ENCODE peak calls at places on chromosome 22, in ten cellular contexts. H is frontal cortex; J is SJCRH30; S is BE2C; C is HT1080; R is SK-N-SH; Y is NCI-H2029; B is activated CD4-positive, alpha-beta T cell treated with anti-CD3 and anti-CD28 coated beads for 24 hours; X is uterus; K is tibial nerve. O is an unnamed sample.

GRCh38 chr22:36689583-36689982 is 14.0 kb downstream of the CACNG2 start:
- DNase-seq in X (no peak), K (no peak), H (no peak), R (no peak), J (no peak), Y (no peak), C (no peak), B (no peak), S (no peak), O (no peak)

GRCh38 chr22:31211862-31212730 is at the start of gene LIMK2:
- DNase-seq in X (peak; percentile 92), S (peak; percentile 98), H (peak; percentile 93), Y (peak; percentile 88), R (peak; percentile 97), B (peak; percentile 98), J (peak; percentile 91), C (peak; percentile 81), K (peak; percentile 93), O (peak; percentile 99)

GRCh38 chr22:37230673-37231405 is 13.2 kb downstream of the RAC2 start:
- DNase-seq in S (no peak), B (peak; percentile 81), H (no peak), X (no peak), R (no peak), J (no peak), C (peak; percentile 80), Y (no peak), K (no peak), O (no peak)

GRCh38 chr22:29457730-29458129 is 19.3 kb downstream of the RFPL1 start:
- DNase-seq in R (peak; percentile 78), J (peak; percentile 49), H (peak; percentile 45), Y (no peak), S (peak; percentile 71), C (peak; percentile 55), B (no peak), K (no peak), X (no peak), O (no peak)

GRCh38 chr22:45832959-45833580 is 143.9 kb downstream of the WNT7B start:
- DNase-seq in H (no peak), B (no peak), K (no peak), J (no peak), X (no peak), Y (no peak), S (no peak), C (no peak), R (no peak), O (no peak)

GRCh38 chr22:50305658-50306566 is 1.5 kb downstream of the PLXNB2 start:
- DNase-seq in X (peak; percentile 89), C (peak; percentile 95), R (peak; percentile 77), B (no peak), Y (peak; percentile 69), J (peak; percentile 98), K (peak; percentile 53), H (peak; percentile 83), S (peak; percentile 67), O (peak; percentile 85)

GRCh38 chr22:37018815-37019308 is 385 bp downstream of the TST start:
- DNase-seq in X (peak; percentile 79), Y (no peak), C (peak; percentile 23), K (peak; percentile 54), S (peak; percentile 48), R (peak; percentile 68), J (peak; percentile 51), H (no peak), B (no peak), O (peak; percentile 85)

GRCh38 chr22:21967693-21968271 is 14.8 kb downstream of the TOP3B start:
- DNase-seq in C (no peak), X (no peak), J (no peak), B (no peak), Y (no peak), R (no peak), H (no peak), S (no peak), K (no peak), O (no peak)

GRCh38 chr22:22692707-22693530 is 48.5 kb downstream of the GGTLC2 start:
- DNase-seq in J (peak; percentile 43), B (peak; percentile 54), Y (peak; percentile 79), X (no peak), C (peak; percentile 58), K (no peak), R (peak; percentile 54), S (peak; percentile 64), H (no peak), O (no peak)

GRCh38 chr22:31556627-31557203 is 60.4 kb downstream of the SFI1 start:
- DNase-seq in Y (no peak), H (peak; percentile 43), S (no peak), K (no peak), R (peak; percentile 46), X (no peak), J (peak; percentile 49), C (peak; percentile 38), B (no peak), O (no peak)

GRCh38 chr22:40276877-40277823 is 69.2 kb upstream of the ADSL start:
- DNase-seq in J (no peak), R (no peak), B (no peak), H (no peak), Y (no peak), C (peak; percentile 49), S (no peak), X (no peak), K (no peak), O (no peak)

GRCh38 chr22:46826438-46826837 is 64.0 kb downstream of the TBC1D22A start:
- DNase-seq in B (no peak), R (peak; percentile 2), X (no peak), S (no peak), H (no peak), J (no peak), C (no peak), K (no peak), Y (no peak), O (no peak)

GRCh38 chr22:36829370-36830002 is 12.7 kb upstream of the PVALB start:
- DNase-seq in K (no peak), Y (peak; percentile 78), X (no peak), S (no peak), J (no peak), R (no peak), B (no peak), H (no peak), C (no peak), O (no peak)

GRCh38 chr22:39149915-39150847 is 2.3 kb downstream of the CBX7 start:
- DNase-seq in H (no peak), R (no peak), C (no peak), S (no peak), X (no peak), K (peak; percentile 14), B (no peak), Y (no peak), J (no peak), O (no peak)

GRCh38 chr22:25008666-25009065 is 56.1 kb downstream of the KIAA1671 start:
- DNase-seq in Y (peak; percentile 68), C (peak; percentile 30), X (no peak), J (no peak), K (no peak), S (peak; percentile 55), B (no peak), H (no peak), R (no peak), O (peak; percentile 52)

GRCh38 chr22:33126881-33127280 is 68.7 kb upstream of the SYN3 start:
- DNase-seq in J (no peak), K (no peak), B (no peak), R (peak; percentile 52), Y (no peak), S (no peak), H (peak; percentile 34), X (no peak), C (no peak), O (no peak)

GRCh38 chr22:37162221-37163095 is 12.7 kb upstream of the IL2RB start:
- DNase-seq in K (no peak), H (no peak), B (peak; percentile 58), C (no peak), X (no peak), S (no peak), R (no peak), Y (no peak), J (no peak), O (no peak)

GRCh38 chr22:27133951-27134664 is 476.7 kb downstream of the MIAT start:
- DNase-seq in B (no peak), C (peak; percentile 94), R (no peak), S (no peak), H (no peak), J (peak; percentile 31), Y (no peak), K (no peak), X (peak; percentile 51), O (peak; percentile 39)

GRCh38 chr22:28630185-28630580 is 49.5 kb downstream of the TTC28 start:
- DNase-seq in Y (no peak), B (no peak), S (no peak), R (no peak), X (no peak), J (no peak), H (no peak), C (no peak), K (no peak), O (no peak)

O was measured in left ventricle myocardium superior.